ENCODE peak calls at places on chromosomes 1 and 21, in five cellular contexts. Q, A, F, N and Z are unnamed samples.
A peak's percentile ranks its signal among the peaks of the same experiment; 100 is the strongest.

GRCh38 chr1:67771152-67771551 is 62.1 kb downstream of the GNG12 start:
- DNase-seq in Q (peak; percentile 73), A (no peak), F (peak; percentile 68), N (no peak), Z (no peak)

GRCh38 chr1:54329337-54329954 is 76.7 kb downstream of the SSBP3 start:
- DNase-seq in Q (no peak), A (no peak), F (no peak), N (no peak), Z (no peak)

GRCh38 chr1:184036517-184036949 is 995 bp downstream of the COLGALT2 start:
- DNase-seq in Q (peak; percentile 24), A (no peak), F (peak; percentile 74), N (no peak), Z (peak; percentile 68)

GRCh38 chr1:180633092-180634045 is 1.5 kb downstream of the XPR1 start:
- DNase-seq in Q (peak; percentile 12), A (no peak), F (no peak), N (no peak), Z (no peak)

GRCh38 chr21:45927851-45928850 is 53.4 kb upstream of the COL6A1 start:
- DNase-seq in Q (no peak), A (peak; percentile 69), F (no peak), N (no peak), Z (no peak)

GRCh38 chr21:46064870-46065214 is 33.1 kb upstream of the COL6A2 start:
- DNase-seq in Q (no peak), A (no peak), F (no peak), N (no peak), Z (no peak)

GRCh38 chr1:27157194-27157593 is 2.3 kb upstream of the SLC9A1 start:
- DNase-seq in Q (no peak), A (no peak), F (no peak), N (no peak), Z (no peak)

GRCh38 chr1:3535732-3536131 is 75.6 kb downstream of the MEGF6 start:
- DNase-seq in Q (no peak), A (no peak), F (no peak), N (no peak), Z (no peak)

GRCh38 chr1:166905930-166906329 is 29.9 kb upstream of the TADA1 start:
- DNase-seq in Q (peak; percentile 23), A (no peak), F (no peak), N (no peak), Z (no peak)

GRCh38 chr1:245678866-245679411 is 524.2 kb downstream of the KIF26B start:
- DNase-seq in Q (no peak), A (peak; percentile 43), F (no peak), N (no peak), Z (no peak)

GRCh38 chr1:180098242-180098995 is 56.2 kb upstream of the QSOX1 start:
- DNase-seq in Q (no peak), A (no peak), F (no peak), N (no peak), Z (peak; percentile 79)

GRCh38 chr1:81179239-81179638 is 621.5 kb upstream of the ADGRL2 start:
- DNase-seq in Q (peak; percentile 90), A (no peak), F (no peak), N (peak; percentile 19), Z (no peak)

GRCh38 chr1:19066874-19067186 is 110.4 kb upstream of the IFFO2 start:
- DNase-seq in Q (no peak), A (no peak), F (peak; percentile 55), N (no peak), Z (no peak)

GRCh38 chr1:10832703-10833102 is 36.3 kb upstream of the CASZ1 start:
- DNase-seq in Q (no peak), A (no peak), F (no peak), N (no peak), Z (no peak)

GRCh38 chr1:8200317-8201115 is 117.4 kb upstream of the SLC45A1 start:
- DNase-seq in Q (no peak), A (peak; percentile 29), F (no peak), N (no peak), Z (peak; percentile 64)

GRCh38 chr1:100750002-100750885 is 30.7 kb downstream of the VCAM1 start:
- DNase-seq in Q (no peak), A (no peak), F (peak; percentile 41), N (no peak), Z (no peak)

GRCh38 chr1:230857822-230858221 is 10.5 kb downstream of the C1orf198 start:
- DNase-seq in Q (no peak), A (no peak), F (no peak), N (no peak), Z (no peak)

GRCh38 chr1:245079021-245079609 is 75.7 kb upstream of the KIF26B start:
- DNase-seq in Q (peak; percentile 80), A (no peak), F (peak; percentile 42), N (peak; percentile 57), Z (no peak)

GRCh38 chr1:181134543-181135461 is 46.3 kb downstream of the IER5 start:
- DNase-seq in Q (peak; percentile 75), A (peak; percentile 85), F (no peak), N (no peak), Z (no peak)

GRCh38 chr21:32861871-32862270 is 90.3 kb upstream of the PAXBP1 start:
- DNase-seq in Q (no peak), A (no peak), F (no peak), N (no peak), Z (no peak)

GRCh38 chr1:231866392-231867331 is 240.1 kb downstream of the DISC1 start:
- DNase-seq in Q (peak; percentile 71), A (peak; percentile 79), F (peak; percentile 86), N (peak; percentile 23), Z (no peak)

GRCh38 chr1:179598631-179599030 is 7.0 kb downstream of the TDRD5 start:
- DNase-seq in Q (no peak), A (no peak), F (no peak), N (no peak), Z (no peak)

GRCh38 chr1:201364808-201365105 is 12.7 kb downstream of the TNNT2 start:
- DNase-seq in Q (no peak), A (peak; percentile 56), F (no peak), N (no peak), Z (no peak)

GRCh38 chr1:157105988-157106812 is 6.6 kb upstream of the ETV3L start:
- DNase-seq in Q (peak; percentile 67), A (peak; percentile 79), F (no peak), N (no peak), Z (peak; percentile 66)

GRCh38 chr1:201502511-201502857 is 4.4 kb downstream of the CSRP1 start:
- DNase-seq in Q (no peak), A (peak; percentile 16), F (no peak), N (no peak), Z (no peak)

GRCh38 chr1:21320410-21321107 is 30.3 kb upstream of the ECE1 start:
- DNase-seq in Q (no peak), A (no peak), F (no peak), N (no peak), Z (peak; percentile 65)

GRCh38 chr1:89546934-89547562 is 22.4 kb downstream of the LRRC8B start:
- DNase-seq in Q (no peak), A (no peak), F (no peak), N (no peak), Z (no peak)

GRCh38 chr21:43311303-43311817 is 115.6 kb downstream of the SIK1 start:
- DNase-seq in Q (no peak), A (no peak), F (no peak), N (no peak), Z (no peak)

GRCh38 chr1:9426291-9426711 is 113.0 kb upstream of the SLC25A33 start:
- DNase-seq in Q (no peak), A (peak; percentile 92), F (no peak), N (no peak), Z (no peak)

GRCh38 chr1:167305705-167306277 is 85.1 kb downstream of the POU2F1 start:
- DNase-seq in Q (peak; percentile 39), A (no peak), F (no peak), N (no peak), Z (no peak)

GRCh38 chr1:229617351-229618100 is 8.4 kb downstream of the TAF5L start:
- DNase-seq in Q (no peak), A (no peak), F (no peak), N (no peak), Z (no peak)

GRCh38 chr1:156726549-156727226 is 1.6 kb upstream of the METTL25B start:
- DNase-seq in Q (peak; percentile 62), A (no peak), F (peak; percentile 88), N (peak; percentile 71), Z (no peak)

GRCh38 chr1:4468386-4468785 is 186.0 kb upstream of the AJAP1 start:
- DNase-seq in Q (no peak), A (no peak), F (no peak), N (no peak), Z (no peak)

GRCh38 chr1:30615076-30615795 is 108.1 kb downstream of the MATN1 start:
- DNase-seq in Q (no peak), A (no peak), F (no peak), N (no peak), Z (no peak)

GRCh38 chr21:26473471-26473870 is 99.6 kb downstream of the CYYR1 start:
- DNase-seq in Q (no peak), A (no peak), F (no peak), N (no peak), Z (no peak)
- TF ChIP-seq POLR2AphosphoS5 in Q (no peak), A (no peak), F (no peak), N (no peak), Z (no peak)

GRCh38 chr1:228096416-228097332 is 6.5 kb downstream of the C1orf35 start:
- DNase-seq in Q (no peak), A (no peak), F (no peak), N (no peak), Z (peak; percentile 59)
- H3K4me1 ChIP-seq in Q (peaks cover 8% of the 10 kb centered on the region), A (peaks cover 96% of the 10 kb centered on the region), F (no peaks in the 10 kb centered on the region), N (peaks cover 2% of the 10 kb centered on the region), Z (peaks cover 29% of the 10 kb centered on the region)

GRCh38 chr1:207959141-207959825 is 48.4 kb upstream of the CD34 start:
- DNase-seq in Q (peak; percentile 63), A (peak; percentile 79), F (peak; percentile 77), N (no peak), Z (peak; percentile 94)
- TF ChIP-seq CTCF in Q (no peak), A (no peak), F (no peak), N (no peak), Z (no peak)

GRCh38 chr1:87939486-87939885 is 610.8 kb downstream of the LMO4 start:
- DNase-seq in Q (no peak), A (no peak), F (no peak), N (no peak), Z (no peak)

GRCh38 chr1:87942165-87942564 is 613.5 kb downstream of the LMO4 start:
- DNase-seq in Q (no peak), A (no peak), F (no peak), N (no peak), Z (peak; percentile 65)

GRCh38 chr1:87937774-87938173 is 609.1 kb downstream of the LMO4 start:
- DNase-seq in Q (no peak), A (no peak), F (no peak), N (no peak), Z (no peak)

GRCh38 chr1:87940410-87940809 is 611.7 kb downstream of the LMO4 start:
- DNase-seq in Q (no peak), A (no peak), F (no peak), N (no peak), Z (no peak)

DNA sequence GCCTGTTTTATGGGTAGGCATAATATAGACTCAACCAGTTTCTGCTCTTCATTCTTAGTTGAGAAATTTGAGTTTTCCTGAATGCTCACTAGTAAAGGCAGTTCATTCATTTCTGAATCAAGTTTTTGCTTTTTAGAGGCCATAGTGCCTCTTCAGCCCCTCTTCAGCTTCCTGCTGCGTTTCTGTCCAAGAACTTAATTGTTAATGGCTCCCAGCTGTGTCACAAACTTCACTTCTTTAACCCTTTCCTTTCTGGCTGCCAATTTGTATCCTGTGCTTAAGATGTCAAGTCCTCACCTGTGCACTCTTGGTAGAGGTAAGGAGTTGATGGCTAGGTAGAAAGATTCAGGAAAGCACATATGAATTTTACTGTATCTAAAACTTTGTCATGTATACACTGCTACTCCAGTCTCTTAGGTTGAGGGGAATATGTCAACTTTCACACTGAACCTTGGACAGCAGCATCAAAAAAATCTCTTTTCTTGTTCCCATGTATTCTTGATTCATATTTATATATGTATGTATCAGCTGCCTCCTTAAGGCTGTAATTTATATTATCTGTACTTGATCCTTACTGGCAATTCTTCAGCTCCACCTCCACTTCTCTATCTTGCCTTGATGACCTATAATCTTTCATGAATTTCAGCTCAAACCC is 612.7 kb downstream of the LMO4 start:
- DNase-seq in Q (no peak), A (no peak), F (peak; percentile 59), N (no peak), Z (no peak)
- TF ChIP-seq POLR2AphosphoS5 in Q (no peak), A (no peak), F (no peak), N (no peak), Z (no peak)